ENCODE peak calls at places on chromosomes 11 and 22, in four cellular contexts. U, F, S and J are unnamed samples.

GRCh38 chr11:115784796-115785521 is 280.7 kb upstream of the CADM1 start:
- DNase-seq in F (no peak), S (no peak), U (no peak), J (peak; percentile 26)

GRCh38 chr11:119316017-119316728 is 757 bp downstream of the MCAM start:
- DNase-seq in U (no peak), F (peak; percentile 44), S (no peak), J (peak; percentile 91)

GRCh38 chr11:129006161-129006560 is 63.5 kb upstream of the TP53AIP1 start:
- DNase-seq in U (no peak), S (no peak), F (no peak), J (no peak)

GRCh38 chr22:19061471-19062138 is 60.6 kb downstream of the DGCR2 start:
- DNase-seq in F (no peak), S (no peak), U (peak; percentile 13), J (peak; percentile 62)

GRCh38 chr11:122189259-122189658 is 73.2 kb upstream of the BLID start:
- DNase-seq in U (peak; percentile 97), F (peak; percentile 98), S (no peak), J (no peak)

GRCh38 chr11:103699656-103700055 is 336.8 kb upstream of the DDI1 start:
- DNase-seq in F (no peak), U (no peak), S (no peak), J (no peak)

GRCh38 chr22:30946354-30946753 is 22.2 kb downstream of the MORC2 start:
- DNase-seq in F (no peak), S (no peak), U (no peak), J (no peak)

GRCh38 chr11:76307416-76307815 is 73.5 kb downstream of the THAP12 start:
- DNase-seq in S (no peak), F (no peak), U (no peak), J (peak; percentile 6)

GRCh38 chr11:62552931-62553838 is 6.6 kb upstream of the AHNAK start:
- DNase-seq in F (peak; percentile 98), U (peak; percentile 97), S (no peak), J (peak; percentile 98)

GRCh38 chr11:126764221-126764620 is 236.3 kb downstream of the KIRREL3 start:
- DNase-seq in U (no peak), F (peak; percentile 14), S (no peak), J (no peak)

GRCh38 chr22:35761037-35761436 is 43.4 kb downstream of the APOL5 start:
- DNase-seq in S (no peak), F (peak; percentile 35), U (no peak), J (no peak)

GRCh38 chr11:99423435-99423983 is 402.8 kb downstream of the CNTN5 start:
- DNase-seq in F (no peak), S (no peak), U (no peak), J (no peak)

GRCh38 chr22:46195487-46196165 is 45.3 kb downstream of the PPARA start:
- DNase-seq in F (no peak), U (no peak), S (no peak), J (no peak)

GRCh38 chr11:133234883-133235282 is 297.4 kb downstream of the OPCML start:
- DNase-seq in F (no peak), U (no peak), S (no peak), J (no peak)